ENCODE peak calls at places on chromosome 20, in eight cellular contexts. One of them, this sample, is unnamed.
A peak's percentile ranks its signal among the peaks of the same experiment; 100 is the strongest.

GRCh38 chr20:44052166-44052565 is 134.8 kb downstream of the JPH2 start:
- DNase-seq in GM23338: no peak
- DNase-seq in K562: no peak
- DNase-seq in stomach: peak; percentile 17
- DNase-seq in spleen: no peak
- DNase-seq in upper lobe of left lung: no peak
- DNase-seq in transverse colon: no peak
- DNase-seq in sigmoid colon: peak; percentile 14
- DNase-seq in this sample: no peak

GRCh38 chr20:53706511-53707031 is 112.9 kb upstream of the ZNF217 start:
- DNase-seq in GM23338: no peak
- DNase-seq in stomach: no peak
- DNase-seq in upper lobe of left lung: no peak
- DNase-seq in sigmoid colon: no peak
- DNase-seq in spleen: no peak
- DNase-seq in K562: no peak
- DNase-seq in transverse colon: no peak
- DNase-seq in this sample: no peak

GRCh38 chr20:50260480-50261221 is 70.0 kb downstream of the CEBPB start:
- DNase-seq in sigmoid colon: no peak
- DNase-seq in GM23338: no peak
- DNase-seq in upper lobe of left lung: peak; percentile 60
- DNase-seq in K562: peak; percentile 44
- DNase-seq in stomach: no peak
- DNase-seq in transverse colon: no peak
- DNase-seq in spleen: no peak
- DNase-seq in this sample: no peak

GRCh38 chr20:46681032-46681854 is 8.0 kb downstream of the TP53RK start:
- DNase-seq in stomach: peak; percentile 80
- DNase-seq in transverse colon: peak; percentile 70
- DNase-seq in spleen: no peak
- DNase-seq in sigmoid colon: no peak
- DNase-seq in K562: peak; percentile 81
- DNase-seq in upper lobe of left lung: peak; percentile 47
- DNase-seq in GM23338: peak; percentile 88
- DNase-seq in this sample: no peak

GRCh38 chr20:31710423-31711250 is 12.0 kb downstream of the BCL2L1 start:
- DNase-seq in sigmoid colon: peak; percentile 56
- DNase-seq in GM23338: no peak
- DNase-seq in K562: no peak
- DNase-seq in stomach: peak; percentile 76
- DNase-seq in upper lobe of left lung: peak; percentile 74
- DNase-seq in transverse colon: no peak
- DNase-seq in spleen: no peak
- DNase-seq in this sample: peak; percentile 70

GRCh38 chr20:38893056-38893455 is 33.2 kb upstream of the FAM83D start:
- DNase-seq in sigmoid colon: no peak
- DNase-seq in stomach: no peak
- DNase-seq in K562: no peak
- DNase-seq in spleen: no peak
- DNase-seq in transverse colon: no peak
- DNase-seq in upper lobe of left lung: no peak
- DNase-seq in GM23338: no peak
- DNase-seq in this sample: no peak

GRCh38 chr20:40945754-40946451 is 82.7 kb upstream of the TOP1 start:
- DNase-seq in upper lobe of left lung: peak; percentile 37
- DNase-seq in stomach: peak; percentile 48
- DNase-seq in transverse colon: peak; percentile 41
- DNase-seq in spleen: peak; percentile 80
- DNase-seq in K562: peak; percentile 57
- DNase-seq in GM23338: peak; percentile 86
- DNase-seq in sigmoid colon: peak; percentile 60
- DNase-seq in this sample: no peak

GRCh38 chr20:59390437-59390836 is 90.0 kb downstream of the EDN3 start:
- DNase-seq in GM23338: no peak
- DNase-seq in spleen: no peak
- DNase-seq in transverse colon: no peak
- DNase-seq in stomach: no peak
- DNase-seq in upper lobe of left lung: no peak
- DNase-seq in K562: no peak
- DNase-seq in sigmoid colon: no peak
- DNase-seq in this sample: no peak

GRCh38 chr20:41380551-41381262 is 14.1 kb upstream of the EMILIN3 start:
- DNase-seq in upper lobe of left lung: no peak
- DNase-seq in GM23338: no peak
- DNase-seq in transverse colon: no peak
- DNase-seq in spleen: peak; percentile 47
- DNase-seq in stomach: no peak
- DNase-seq in K562: no peak
- DNase-seq in sigmoid colon: peak; percentile 37
- DNase-seq in this sample: no peak

GRCh38 chr20:58722379-58722778 is 29.8 kb downstream of the NPEPL1 start:
- DNase-seq in stomach: no peak
- DNase-seq in spleen: peak; percentile 16
- DNase-seq in upper lobe of left lung: no peak
- DNase-seq in sigmoid colon: peak; percentile 42
- DNase-seq in transverse colon: no peak
- DNase-seq in GM23338: no peak
- DNase-seq in K562: no peak
- DNase-seq in this sample: peak; percentile 48

GRCh38 chr20:36092424-36093024 is 62.0 kb upstream of the EPB41L1 start:
- DNase-seq in sigmoid colon: no peak
- DNase-seq in K562: peak; percentile 56
- DNase-seq in GM23338: peak; percentile 68
- DNase-seq in spleen: no peak
- DNase-seq in stomach: peak; percentile 53
- DNase-seq in transverse colon: peak; percentile 45
- DNase-seq in upper lobe of left lung: no peak
- DNase-seq in this sample: no peak

GRCh38 chr20:47204008-47204745 is 152.3 kb downstream of the ZMYND8 start:
- DNase-seq in K562: no peak
- DNase-seq in transverse colon: no peak
- DNase-seq in upper lobe of left lung: no peak
- DNase-seq in GM23338: no peak
- DNase-seq in stomach: peak; percentile 39
- DNase-seq in sigmoid colon: no peak
- DNase-seq in spleen: peak; percentile 23
- DNase-seq in this sample: no peak

GRCh38 chr20:60206259-60206658 is 248.0 kb downstream of the CDH26 start:
- DNase-seq in sigmoid colon: no peak
- DNase-seq in K562: peak; percentile 21
- DNase-seq in spleen: no peak
- DNase-seq in upper lobe of left lung: no peak
- DNase-seq in transverse colon: no peak
- DNase-seq in stomach: no peak
- DNase-seq in GM23338: peak; percentile 49
- DNase-seq in this sample: no peak

GRCh38 chr20:60054716-60055371 is 96.6 kb downstream of the CDH26 start:
- DNase-seq in stomach: no peak
- DNase-seq in K562: no peak
- DNase-seq in transverse colon: no peak
- DNase-seq in GM23338: no peak
- DNase-seq in sigmoid colon: peak; percentile 47
- DNase-seq in spleen: peak; percentile 83
- DNase-seq in upper lobe of left lung: peak; percentile 57
- DNase-seq in this sample: no peak

GRCh38 chr20:383889-384288 is 3.3 kb downstream of the TRIB3 start:
- DNase-seq in spleen: no peak
- DNase-seq in GM23338: no peak
- DNase-seq in sigmoid colon: no peak
- DNase-seq in K562: no peak
- DNase-seq in transverse colon: no peak
- DNase-seq in stomach: no peak
- DNase-seq in upper lobe of left lung: no peak
- DNase-seq in this sample: no peak

DNA sequence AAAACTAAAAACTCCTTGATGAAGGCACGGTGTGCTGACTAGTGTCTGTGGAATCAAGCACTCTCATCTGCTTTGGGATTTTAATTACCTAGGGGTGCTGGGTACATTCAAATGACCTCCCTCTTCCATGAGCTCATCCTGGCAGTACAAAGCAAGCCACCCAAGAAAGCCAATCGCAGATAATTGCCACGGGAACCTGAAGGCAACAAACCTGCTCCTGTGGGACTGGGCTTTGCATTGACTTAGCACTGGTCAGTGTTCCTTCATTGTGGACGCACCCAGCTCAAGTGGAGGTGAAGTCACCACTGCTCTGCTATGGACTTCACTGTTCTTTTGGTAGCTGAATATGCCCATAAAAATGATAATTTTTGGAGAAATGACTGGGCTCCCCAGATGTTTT is 261.5 kb upstream of the FERMT1 start:
- DNase-seq in K562: no peak
- DNase-seq in transverse colon: no peak
- DNase-seq in upper lobe of left lung: no peak
- DNase-seq in spleen: no peak
- DNase-seq in stomach: no peak
- DNase-seq in GM23338: no peak
- DNase-seq in sigmoid colon: no peak
- DNase-seq in this sample: no peak
- TF ChIP-seq POLR2AphosphoS5 in K562: no peak
- TF ChIP-seq POLR2AphosphoS5 in transverse colon: no peak
- TF ChIP-seq POLR2AphosphoS5 in upper lobe of left lung: no peak
- TF ChIP-seq POLR2AphosphoS5 in spleen: no peak
- TF ChIP-seq POLR2AphosphoS5 in stomach: no peak
- TF ChIP-seq POLR2AphosphoS5 in GM23338: no peak
- TF ChIP-seq POLR2AphosphoS5 in sigmoid colon: no peak
- TF ChIP-seq POLR2AphosphoS5 in this sample: no peak

GRCh38 chr20:37417146-37417856 is 71.4 kb downstream of the SRC start:
- DNase-seq in transverse colon: no peak
- DNase-seq in GM23338: no peak
- DNase-seq in upper lobe of left lung: no peak
- DNase-seq in spleen: no peak
- DNase-seq in sigmoid colon: no peak
- DNase-seq in stomach: no peak
- DNase-seq in K562: no peak
- DNase-seq in this sample: no peak

GRCh38 chr20:37419307-37419706 is 73.4 kb downstream of the SRC start:
- DNase-seq in upper lobe of left lung: no peak
- DNase-seq in K562: no peak
- DNase-seq in stomach: no peak
- DNase-seq in spleen: no peak
- DNase-seq in GM23338: no peak
- DNase-seq in transverse colon: no peak
- DNase-seq in sigmoid colon: no peak
- DNase-seq in this sample: no peak

GRCh38 chr20:37416202-37417145 is 70.5 kb downstream of the SRC start:
- DNase-seq in upper lobe of left lung: no peak
- DNase-seq in spleen: no peak
- DNase-seq in sigmoid colon: no peak
- DNase-seq in stomach: no peak
- DNase-seq in K562: no peak
- DNase-seq in GM23338: no peak
- DNase-seq in transverse colon: no peak
- DNase-seq in this sample: no peak

GRCh38 chr20:37418591-37418990 is 72.7 kb downstream of the SRC start:
- DNase-seq in stomach: no peak
- DNase-seq in sigmoid colon: no peak
- DNase-seq in K562: no peak
- DNase-seq in upper lobe of left lung: no peak
- DNase-seq in spleen: no peak
- DNase-seq in transverse colon: no peak
- DNase-seq in GM23338: no peak
- DNase-seq in this sample: no peak

DNA sequence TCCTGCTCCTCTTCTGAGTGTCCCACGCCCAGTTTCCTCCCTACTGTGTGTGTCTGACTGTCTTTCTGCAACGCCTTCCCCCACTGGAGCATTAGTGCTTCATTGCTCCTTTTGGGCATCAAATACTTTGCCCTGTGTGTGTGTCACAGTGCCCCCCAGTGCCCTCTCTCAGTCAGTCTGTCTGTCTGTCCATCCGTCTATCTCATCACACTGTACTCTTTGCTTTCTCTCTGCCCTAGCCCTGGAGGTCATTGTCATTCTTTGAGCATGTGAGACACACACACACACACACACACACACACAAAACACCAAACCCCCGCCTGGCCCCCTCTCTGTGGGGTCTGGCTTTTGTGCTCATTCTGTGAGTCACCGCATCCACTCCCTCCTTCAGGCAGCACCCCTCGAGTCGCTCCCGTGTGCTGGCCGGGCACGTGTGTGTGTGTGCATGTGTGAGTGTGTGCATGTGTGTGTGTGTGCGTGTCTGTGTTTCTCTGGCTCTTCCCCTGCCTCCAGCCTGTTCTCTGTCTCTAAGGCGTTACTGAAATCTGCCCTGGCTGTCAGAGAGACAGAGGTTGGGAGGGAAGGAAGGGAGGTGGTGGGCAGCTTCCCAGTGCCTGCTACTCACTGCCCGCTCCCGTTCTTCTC is 72.0 kb downstream of the SRC start:
- DNase-seq in K562: no peak
- DNase-seq in GM23338: no peak
- DNase-seq in upper lobe of left lung: no peak
- DNase-seq in stomach: no peak
- DNase-seq in spleen: no peak
- DNase-seq in transverse colon: no peak
- DNase-seq in sigmoid colon: no peak
- DNase-seq in this sample: no peak
- H3K4me1 ChIP-seq in K562: peaks cover 4% of the 10 kb centered on the region
- H3K4me1 ChIP-seq in GM23338: peaks cover 35% of the 10 kb centered on the region
- H3K4me1 ChIP-seq in upper lobe of left lung: no peaks in the 10 kb centered on the region
- H3K4me1 ChIP-seq in stomach: no peaks in the 10 kb centered on the region
- H3K4me1 ChIP-seq in spleen: peaks cover 5% of the 10 kb centered on the region
- H3K4me1 ChIP-seq in transverse colon: no peaks in the 10 kb centered on the region
- H3K4me1 ChIP-seq in sigmoid colon: no peaks in the 10 kb centered on the region
- H3K4me1 ChIP-seq in this sample: peaks cover 9% of the 10 kb centered on the region

DNA sequence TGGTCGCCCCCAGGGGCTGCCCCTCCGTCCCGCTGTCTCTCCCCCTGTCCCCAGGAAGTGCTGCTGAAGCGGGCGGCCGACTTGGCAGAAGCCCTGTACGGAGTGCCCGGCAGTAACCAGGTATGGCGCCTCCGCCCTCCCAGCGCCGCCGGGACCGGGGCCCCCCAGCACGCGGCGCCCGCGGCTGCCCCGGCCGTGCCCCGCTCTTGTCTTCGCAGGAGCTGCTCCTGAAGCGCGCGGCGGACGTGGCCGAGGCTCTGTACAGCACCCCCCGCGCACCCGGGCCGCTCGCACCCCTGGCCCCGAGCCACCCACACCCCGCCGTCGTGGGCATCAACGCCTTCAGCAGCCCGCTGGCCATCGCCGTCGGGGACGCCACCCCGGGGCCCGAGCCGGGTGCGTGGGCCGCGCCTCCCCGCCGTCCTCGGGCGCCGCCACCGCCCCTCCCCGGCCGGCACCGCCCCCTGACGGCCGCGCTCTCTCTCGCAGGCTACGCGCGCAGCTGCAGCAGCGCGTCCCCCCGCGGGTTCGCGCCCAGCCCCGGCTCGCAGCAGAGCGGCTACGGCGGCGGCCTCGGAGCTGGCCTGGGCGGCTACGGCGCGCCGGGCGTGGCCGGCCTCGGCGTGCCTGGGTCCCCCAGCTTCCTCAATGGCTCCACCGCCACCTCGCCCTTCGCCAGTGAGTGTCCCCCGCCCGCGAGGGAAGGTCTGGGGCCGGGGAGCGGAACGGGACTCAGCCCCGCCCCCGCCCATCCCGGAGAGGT is 48.4 kb downstream of the CPXM1 start:
- DNase-seq in upper lobe of left lung: no peak
- DNase-seq in GM23338: no peak
- DNase-seq in sigmoid colon: peak; percentile 71
- DNase-seq in spleen: peak; percentile 83
- DNase-seq in stomach: peak; percentile 43
- DNase-seq in K562: peak; percentile 44
- DNase-seq in transverse colon: peak; percentile 50
- DNase-seq in this sample: no peak
- H3K27me3 ChIP-seq in upper lobe of left lung: no peaks in the 10 kb centered on the region
- H3K27me3 ChIP-seq in GM23338: peaks cover 83% of the 10 kb centered on the region
- H3K27me3 ChIP-seq in sigmoid colon: peaks cover 57% of the 10 kb centered on the region
- H3K27me3 ChIP-seq in spleen: peaks cover 31% of the 10 kb centered on the region
- H3K27me3 ChIP-seq in stomach: peaks cover 79% of the 10 kb centered on the region
- H3K27me3 ChIP-seq in K562: peaks cover 37% of the 10 kb centered on the region
- H3K27me3 ChIP-seq in transverse colon: peaks cover 12% of the 10 kb centered on the region
- H3K27me3 ChIP-seq in this sample: peaks cover 58% of the 10 kb centered on the region

GRCh38 chr20:33131949-33132822 is 35.8 kb upstream of the BPIFA2 start:
- DNase-seq in stomach: no peak
- DNase-seq in GM23338: peak; percentile 41
- DNase-seq in upper lobe of left lung: no peak
- DNase-seq in spleen: no peak
- DNase-seq in K562: no peak
- DNase-seq in transverse colon: no peak
- DNase-seq in sigmoid colon: no peak
- DNase-seq in this sample: no peak
- TF ChIP-seq POLR2AphosphoS5 in stomach: no peak
- TF ChIP-seq POLR2AphosphoS5 in GM23338: no peak
- TF ChIP-seq POLR2AphosphoS5 in upper lobe of left lung: no peak
- TF ChIP-seq POLR2AphosphoS5 in spleen: no peak
- TF ChIP-seq POLR2AphosphoS5 in K562: no peak
- TF ChIP-seq POLR2AphosphoS5 in transverse colon: no peak
- TF ChIP-seq POLR2AphosphoS5 in sigmoid colon: no peak
- TF ChIP-seq POLR2AphosphoS5 in this sample: no peak